ENCODE peak calls at places on chromosomes 5 and 9, in seven cellular contexts. One of them, this sample, is unnamed. For H3K4me1, the result is how much of the 10 kb centered on the place peaks cover.

GRCh38 chr5:37871023-37871815 is 31.4 kb upstream of the GDNF start:
- DNase-seq in heart right ventricle: no peak
- DNase-seq in PC-9: no peak
- DNase-seq in cardiac muscle cell: no peak
- DNase-seq in IMR-90: peak
- DNase-seq in A549: no peak
- DNase-seq in neural progenitor cell: no peak
- DNase-seq in this sample: no peak

GRCh38 chr5:71924980-71925379 is 182.3 kb upstream of the MAP1B start:
- DNase-seq in heart right ventricle: no peak
- DNase-seq in PC-9: no peak
- DNase-seq in cardiac muscle cell: no peak
- DNase-seq in IMR-90: peak
- DNase-seq in A549: peak
- DNase-seq in neural progenitor cell: no peak
- DNase-seq in this sample: no peak

GRCh38 chr5:135458921-135459331 is 6.8 kb upstream of the TIFAB start:
- DNase-seq in heart right ventricle: no peak
- DNase-seq in PC-9: peak
- DNase-seq in cardiac muscle cell: no peak
- DNase-seq in IMR-90: peak
- DNase-seq in A549: peak
- DNase-seq in neural progenitor cell: no peak
- DNase-seq in this sample: no peak

GRCh38 chr5:127941646-127942045 is 141.9 kb upstream of the SLC12A2 start:
- DNase-seq in heart right ventricle: no peak
- DNase-seq in PC-9: no peak
- DNase-seq in cardiac muscle cell: no peak
- DNase-seq in IMR-90: no peak
- DNase-seq in A549: no peak
- DNase-seq in neural progenitor cell: peak
- DNase-seq in this sample: no peak

GRCh38 chr5:16593630-16594029 is 23.2 kb downstream of the RETREG1 start:
- DNase-seq in heart right ventricle: no peak
- DNase-seq in PC-9: no peak
- DNase-seq in cardiac muscle cell: no peak
- DNase-seq in IMR-90: no peak
- DNase-seq in A549: no peak
- DNase-seq in neural progenitor cell: no peak
- DNase-seq in this sample: no peak

GRCh38 chr9:89538874-89539273 is 41.0 kb upstream of the SEMA4D start:
- DNase-seq in heart right ventricle: no peak
- DNase-seq in PC-9: no peak
- DNase-seq in cardiac muscle cell: no peak
- DNase-seq in IMR-90: no peak
- DNase-seq in A549: no peak
- DNase-seq in neural progenitor cell: no peak
- DNase-seq in this sample: no peak

GRCh38 chr5:28743362-28743761 is 1705.0 kb upstream of the CDH9 start:
- DNase-seq in heart right ventricle: no peak
- DNase-seq in PC-9: no peak
- DNase-seq in cardiac muscle cell: no peak
- DNase-seq in IMR-90: no peak
- DNase-seq in A549: no peak
- DNase-seq in neural progenitor cell: no peak
- DNase-seq in this sample: no peak

GRCh38 chr5:176694631-176695030 is 47.3 kb downstream of the TSPAN17 start:
- DNase-seq in heart right ventricle: no peak
- DNase-seq in PC-9: no peak
- DNase-seq in cardiac muscle cell: no peak
- DNase-seq in IMR-90: no peak
- DNase-seq in A549: no peak
- DNase-seq in neural progenitor cell: no peak
- DNase-seq in this sample: no peak

GRCh38 chr9:95854386-95855015 is 21.0 kb upstream of the ERCC6L2 start:
- DNase-seq in heart right ventricle: no peak
- DNase-seq in PC-9: peak
- DNase-seq in cardiac muscle cell: no peak
- DNase-seq in IMR-90: peak
- DNase-seq in A549: no peak
- DNase-seq in neural progenitor cell: no peak
- DNase-seq in this sample: no peak

GRCh38 chr5:133273661-133274596 is 222.1 kb downstream of the HSPA4 start:
- DNase-seq in heart right ventricle: no peak
- DNase-seq in PC-9: no peak
- DNase-seq in cardiac muscle cell: no peak
- DNase-seq in IMR-90: peak
- DNase-seq in A549: no peak
- DNase-seq in neural progenitor cell: peak
- DNase-seq in this sample: no peak

GRCh38 chr9:6646028-6646636 is 603 bp upstream of the GLDC start:
- DNase-seq in heart right ventricle: no peak
- DNase-seq in PC-9: no peak
- DNase-seq in cardiac muscle cell: no peak
- DNase-seq in IMR-90: no peak
- DNase-seq in A549: peak
- DNase-seq in neural progenitor cell: no peak
- DNase-seq in this sample: no peak

GRCh38 chr9:126440938-126441337 is 114.3 kb downstream of the MVB12B start:
- DNase-seq in heart right ventricle: no peak
- DNase-seq in PC-9: no peak
- DNase-seq in cardiac muscle cell: no peak
- DNase-seq in IMR-90: no peak
- DNase-seq in A549: no peak
- DNase-seq in neural progenitor cell: peak
- DNase-seq in this sample: no peak

GRCh38 chr9:38694676-38695075 is 25.3 kb downstream of the FAM240B start:
- DNase-seq in heart right ventricle: no peak
- DNase-seq in PC-9: no peak
- DNase-seq in cardiac muscle cell: no peak
- DNase-seq in IMR-90: no peak
- DNase-seq in A549: no peak
- DNase-seq in neural progenitor cell: no peak
- DNase-seq in this sample: no peak

GRCh38 chr9:137276757-137277328 is 683 bp upstream of the TOR4A start:
- DNase-seq in heart right ventricle: peak
- DNase-seq in PC-9: no peak
- DNase-seq in cardiac muscle cell: peak
- DNase-seq in IMR-90: peak
- DNase-seq in A549: peak
- DNase-seq in neural progenitor cell: peak
- DNase-seq in this sample: peak

GRCh38 chr5:3258050-3258449 is 337.6 kb upstream of the IRX1 start:
- DNase-seq in heart right ventricle: no peak
- DNase-seq in PC-9: no peak
- DNase-seq in cardiac muscle cell: no peak
- DNase-seq in IMR-90: no peak
- DNase-seq in A549: no peak
- DNase-seq in neural progenitor cell: no peak
- DNase-seq in this sample: no peak

GRCh38 chr5:90528704-90529233 is 615 bp downstream of the LYSMD3 start:
- DNase-seq in heart right ventricle: no peak
- DNase-seq in PC-9: no peak
- DNase-seq in cardiac muscle cell: peak
- DNase-seq in IMR-90: peak
- DNase-seq in A549: no peak
- DNase-seq in neural progenitor cell: peak
- DNase-seq in this sample: no peak

GRCh38 chr9:130707225-130707976 is 13.8 kb downstream of the EXOSC2 start:
- DNase-seq in heart right ventricle: no peak
- DNase-seq in PC-9: peak
- DNase-seq in cardiac muscle cell: peak
- DNase-seq in IMR-90: peak
- DNase-seq in A549: peak
- DNase-seq in neural progenitor cell: peak
- DNase-seq in this sample: peak

GRCh38 chr9:37667706-37668672 is 17.2 kb downstream of the FRMPD1 start:
- DNase-seq in heart right ventricle: no peak
- DNase-seq in PC-9: no peak
- DNase-seq in cardiac muscle cell: peak
- DNase-seq in IMR-90: no peak
- DNase-seq in A549: no peak
- DNase-seq in neural progenitor cell: peak
- DNase-seq in this sample: no peak

GRCh38 chr9:14535161-14535930 is 157.9 kb downstream of the ZDHHC21 start:
- DNase-seq in heart right ventricle: peak
- DNase-seq in PC-9: no peak
- DNase-seq in cardiac muscle cell: no peak
- DNase-seq in IMR-90: no peak
- DNase-seq in A549: no peak
- DNase-seq in neural progenitor cell: no peak
- DNase-seq in this sample: no peak

GRCh38 chr5:173144200-173145176 is at the start of gene BNIP1:
- DNase-seq in heart right ventricle: peak
- DNase-seq in PC-9: peak
- DNase-seq in cardiac muscle cell: peak
- DNase-seq in IMR-90: peak
- DNase-seq in A549: peak
- DNase-seq in neural progenitor cell: peak
- DNase-seq in this sample: peak

GRCh38 chr5:119943148-119943547 is 313.8 kb downstream of the FAM170A start:
- DNase-seq in heart right ventricle: no peak
- DNase-seq in PC-9: no peak
- DNase-seq in cardiac muscle cell: no peak
- DNase-seq in IMR-90: peak
- DNase-seq in A549: no peak
- DNase-seq in neural progenitor cell: no peak
- DNase-seq in this sample: no peak
- TF ChIP-seq CTCF in heart right ventricle: peak
- TF ChIP-seq CTCF in PC-9: peak
- TF ChIP-seq CTCF in cardiac muscle cell: no peak
- TF ChIP-seq CTCF in IMR-90: peak
- TF ChIP-seq CTCF in A549: peak
- TF ChIP-seq CTCF in neural progenitor cell: no peak
- TF ChIP-seq CTCF in this sample: no peak

GRCh38 chr5:43649256-43649655 is 46.3 kb downstream of the NNT start:
- DNase-seq in heart right ventricle: no peak
- DNase-seq in PC-9: peak
- DNase-seq in cardiac muscle cell: no peak
- DNase-seq in IMR-90: peak
- DNase-seq in A549: no peak
- DNase-seq in neural progenitor cell: no peak
- DNase-seq in this sample: no peak
- H3K4me1 ChIP-seq in heart right ventricle: under half
- H3K4me1 ChIP-seq in PC-9: under half
- H3K4me1 ChIP-seq in cardiac muscle cell: under half
- H3K4me1 ChIP-seq in IMR-90: under half
- H3K4me1 ChIP-seq in A549: under half
- H3K4me1 ChIP-seq in neural progenitor cell: under half
- H3K4me1 ChIP-seq in this sample: under half

GRCh38 chr5:1003296-1003937 is 5.2 kb upstream of the NKD2 start:
- DNase-seq in heart right ventricle: no peak
- DNase-seq in PC-9: peak
- DNase-seq in cardiac muscle cell: no peak
- DNase-seq in IMR-90: no peak
- DNase-seq in A549: no peak
- DNase-seq in neural progenitor cell: no peak
- DNase-seq in this sample: peak
- H3K27ac ChIP-seq in heart right ventricle: no peak
- H3K27ac ChIP-seq in PC-9: no peak
- H3K27ac ChIP-seq in cardiac muscle cell: no peak
- H3K27ac ChIP-seq in IMR-90: no peak
- H3K27ac ChIP-seq in A549: no peak
- H3K27ac ChIP-seq in neural progenitor cell: no peak
- H3K27ac ChIP-seq in this sample: no peak

GRCh38 chr9:22457448-22457847 is 10.8 kb downstream of the DMRTA1 start:
- DNase-seq in heart right ventricle: no peak
- DNase-seq in PC-9: no peak
- DNase-seq in cardiac muscle cell: no peak
- DNase-seq in IMR-90: no peak
- DNase-seq in A549: no peak
- DNase-seq in neural progenitor cell: peak
- DNase-seq in this sample: no peak
- TF ChIP-seq CTCF in heart right ventricle: no peak
- TF ChIP-seq CTCF in PC-9: no peak
- TF ChIP-seq CTCF in cardiac muscle cell: no peak
- TF ChIP-seq CTCF in IMR-90: no peak
- TF ChIP-seq CTCF in A549: no peak
- TF ChIP-seq CTCF in neural progenitor cell: peak
- TF ChIP-seq CTCF in this sample: no peak

GRCh38 chr9:2209400-2209799 is 194.3 kb downstream of the SMARCA2 start:
- DNase-seq in heart right ventricle: no peak
- DNase-seq in PC-9: no peak
- DNase-seq in cardiac muscle cell: no peak
- DNase-seq in IMR-90: no peak
- DNase-seq in A549: no peak
- DNase-seq in neural progenitor cell: no peak
- DNase-seq in this sample: no peak
- H3K4me1 ChIP-seq in heart right ventricle: under half
- H3K4me1 ChIP-seq in PC-9: under half
- H3K4me1 ChIP-seq in cardiac muscle cell: under half
- H3K4me1 ChIP-seq in IMR-90: under half
- H3K4me1 ChIP-seq in A549: under half
- H3K4me1 ChIP-seq in neural progenitor cell: under half
- H3K4me1 ChIP-seq in this sample: under half

GRCh38 chr5:142870552-142870951 is 100.4 kb downstream of the ARHGAP26 start:
- DNase-seq in heart right ventricle: no peak
- DNase-seq in PC-9: no peak
- DNase-seq in cardiac muscle cell: no peak
- DNase-seq in IMR-90: no peak
- DNase-seq in A549: no peak
- DNase-seq in neural progenitor cell: no peak
- DNase-seq in this sample: no peak

GRCh38 chr5:142871056-142871879 is 101.1 kb downstream of the ARHGAP26 start:
- DNase-seq in heart right ventricle: no peak
- DNase-seq in PC-9: no peak
- DNase-seq in cardiac muscle cell: no peak
- DNase-seq in IMR-90: no peak
- DNase-seq in A549: no peak
- DNase-seq in neural progenitor cell: no peak
- DNase-seq in this sample: peak

GRCh38 chr5:142872217-142872616 is 102.0 kb downstream of the ARHGAP26 start:
- DNase-seq in heart right ventricle: no peak
- DNase-seq in PC-9: no peak
- DNase-seq in cardiac muscle cell: no peak
- DNase-seq in IMR-90: no peak
- DNase-seq in A549: no peak
- DNase-seq in neural progenitor cell: no peak
- DNase-seq in this sample: no peak

GRCh38 chr5:142872795-142873194 is 102.6 kb downstream of the ARHGAP26 start:
- DNase-seq in heart right ventricle: no peak
- DNase-seq in PC-9: peak
- DNase-seq in cardiac muscle cell: peak
- DNase-seq in IMR-90: peak
- DNase-seq in A549: peak
- DNase-seq in neural progenitor cell: no peak
- DNase-seq in this sample: peak

DNA sequence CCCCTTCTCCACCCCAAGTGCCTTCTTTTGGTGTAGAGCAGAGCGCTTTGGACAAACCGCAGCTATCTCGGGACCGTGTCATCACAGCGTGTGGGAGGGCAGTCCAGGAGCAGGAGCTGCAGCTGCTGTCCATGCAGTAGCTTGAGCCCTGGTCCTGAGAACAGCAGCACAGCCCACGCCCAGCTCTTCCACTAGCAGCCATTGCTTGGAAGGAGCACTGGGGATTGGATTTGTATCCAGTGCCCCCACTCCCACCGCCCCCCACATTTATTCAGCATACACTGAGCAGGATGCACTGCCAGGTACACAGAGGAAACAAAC is 101.7 kb downstream of the ARHGAP26 start:
- DNase-seq in heart right ventricle: no peak
- DNase-seq in PC-9: no peak
- DNase-seq in cardiac muscle cell: no peak
- DNase-seq in IMR-90: peak
- DNase-seq in A549: no peak
- DNase-seq in neural progenitor cell: no peak
- DNase-seq in this sample: no peak
- H3K27ac ChIP-seq in heart right ventricle: peak
- H3K27ac ChIP-seq in PC-9: peak
- H3K27ac ChIP-seq in cardiac muscle cell: no peak
- H3K27ac ChIP-seq in IMR-90: no peak
- H3K27ac ChIP-seq in A549: peak
- H3K27ac ChIP-seq in neural progenitor cell: no peak
- H3K27ac ChIP-seq in this sample: peak